ENCODE peak calls at places on chromosomes 6 and 20, in seven cellular contexts. One of them, this sample, is unnamed.

GRCh38 chr6:150255840-150256239 is 113.0 kb upstream of the IYD start:
- DNase-seq in AG04450: no peak
- DNase-seq in spleen: no peak
- DNase-seq in GM23338: no peak
- DNase-seq in adrenal gland: no peak
- DNase-seq in colonic mucosa: no peak
- DNase-seq in CD8-positive, alpha-beta T cell: no peak
- DNase-seq in this sample: no peak

GRCh38 chr6:47759364-47759763 is 22.5 kb upstream of the OPN5 start:
- DNase-seq in AG04450: no peak
- DNase-seq in spleen: no peak
- DNase-seq in GM23338: no peak
- DNase-seq in adrenal gland: no peak
- DNase-seq in colonic mucosa: no peak
- DNase-seq in CD8-positive, alpha-beta T cell: no peak
- DNase-seq in this sample: no peak

GRCh38 chr6:43076093-43076927 is at the start of gene PTK7:
- DNase-seq in AG04450: no peak
- DNase-seq in spleen: no peak
- DNase-seq in GM23338: peak; percentile 97
- DNase-seq in adrenal gland: no peak
- DNase-seq in colonic mucosa: peak; percentile 43
- DNase-seq in CD8-positive, alpha-beta T cell: no peak
- DNase-seq in this sample: peak; percentile 84

GRCh38 chr6:16741112-16742016 is 19.9 kb downstream of the ATXN1 start:
- DNase-seq in AG04450: peak; percentile 91
- DNase-seq in spleen: no peak
- DNase-seq in GM23338: no peak
- DNase-seq in adrenal gland: no peak
- DNase-seq in colonic mucosa: no peak
- DNase-seq in CD8-positive, alpha-beta T cell: no peak
- DNase-seq in this sample: peak; percentile 88

GRCh38 chr6:9745966-9746365 is 668.9 kb downstream of the TFAP2A start:
- DNase-seq in AG04450: no peak
- DNase-seq in spleen: no peak
- DNase-seq in GM23338: no peak
- DNase-seq in adrenal gland: no peak
- DNase-seq in colonic mucosa: no peak
- DNase-seq in CD8-positive, alpha-beta T cell: no peak
- DNase-seq in this sample: no peak

GRCh38 chr20:18647777-18648176 is 59.9 kb downstream of the DTD1 start:
- DNase-seq in AG04450: no peak
- DNase-seq in spleen: no peak
- DNase-seq in GM23338: no peak
- DNase-seq in adrenal gland: no peak
- DNase-seq in colonic mucosa: no peak
- DNase-seq in CD8-positive, alpha-beta T cell: no peak
- DNase-seq in this sample: no peak

GRCh38 chr6:16286151-16286522 is 47.8 kb downstream of the GMPR start:
- DNase-seq in AG04450: no peak
- DNase-seq in spleen: no peak
- DNase-seq in GM23338: peak; percentile 90
- DNase-seq in adrenal gland: peak; percentile 21
- DNase-seq in colonic mucosa: no peak
- DNase-seq in CD8-positive, alpha-beta T cell: no peak
- DNase-seq in this sample: peak; percentile 72

GRCh38 chr20:13552061-13552460 is 86.7 kb downstream of the TASP1 start:
- DNase-seq in AG04450: no peak
- DNase-seq in spleen: no peak
- DNase-seq in GM23338: no peak
- DNase-seq in adrenal gland: no peak
- DNase-seq in colonic mucosa: no peak
- DNase-seq in CD8-positive, alpha-beta T cell: no peak
- DNase-seq in this sample: peak; percentile 3

GRCh38 chr6:34982424-34982852 is 93.4 kb downstream of the ANKS1A start:
- DNase-seq in AG04450: no peak
- DNase-seq in spleen: no peak
- DNase-seq in GM23338: no peak
- DNase-seq in adrenal gland: peak; percentile 67
- DNase-seq in colonic mucosa: no peak
- DNase-seq in CD8-positive, alpha-beta T cell: no peak
- DNase-seq in this sample: peak; percentile 34

GRCh38 chr6:157298325-157298724 is 25.0 kb downstream of the TMEM242 start:
- DNase-seq in AG04450: no peak
- DNase-seq in spleen: no peak
- DNase-seq in GM23338: no peak
- DNase-seq in adrenal gland: no peak
- DNase-seq in colonic mucosa: no peak
- DNase-seq in CD8-positive, alpha-beta T cell: no peak
- DNase-seq in this sample: no peak

GRCh38 chr20:289693-290080 is 863 bp downstream of the C20orf96 start:
- DNase-seq in AG04450: no peak
- DNase-seq in spleen: no peak
- DNase-seq in GM23338: no peak
- DNase-seq in adrenal gland: no peak
- DNase-seq in colonic mucosa: no peak
- DNase-seq in CD8-positive, alpha-beta T cell: no peak
- DNase-seq in this sample: no peak

GRCh38 chr6:11909696-11910132 is 102.4 kb upstream of the HIVEP1 start:
- DNase-seq in AG04450: no peak
- DNase-seq in spleen: no peak
- DNase-seq in GM23338: no peak
- DNase-seq in adrenal gland: no peak
- DNase-seq in colonic mucosa: no peak
- DNase-seq in CD8-positive, alpha-beta T cell: no peak
- DNase-seq in this sample: peak; percentile 69

GRCh38 chr6:11918021-11918738 is 93.9 kb upstream of the HIVEP1 start:
- DNase-seq in AG04450: peak; percentile 29
- DNase-seq in spleen: no peak
- DNase-seq in GM23338: no peak
- DNase-seq in adrenal gland: no peak
- DNase-seq in colonic mucosa: peak; percentile 45
- DNase-seq in CD8-positive, alpha-beta T cell: no peak
- DNase-seq in this sample: peak; percentile 68

GRCh38 chr6:11911535-11911934 is 100.6 kb upstream of the HIVEP1 start:
- DNase-seq in AG04450: no peak
- DNase-seq in spleen: no peak
- DNase-seq in GM23338: no peak
- DNase-seq in adrenal gland: no peak
- DNase-seq in colonic mucosa: no peak
- DNase-seq in CD8-positive, alpha-beta T cell: no peak
- DNase-seq in this sample: peak; percentile 35

GRCh38 chr6:11908706-11909105 is 103.4 kb upstream of the HIVEP1 start:
- DNase-seq in AG04450: no peak
- DNase-seq in spleen: no peak
- DNase-seq in GM23338: no peak
- DNase-seq in adrenal gland: no peak
- DNase-seq in colonic mucosa: no peak
- DNase-seq in CD8-positive, alpha-beta T cell: no peak
- DNase-seq in this sample: no peak

DNA sequence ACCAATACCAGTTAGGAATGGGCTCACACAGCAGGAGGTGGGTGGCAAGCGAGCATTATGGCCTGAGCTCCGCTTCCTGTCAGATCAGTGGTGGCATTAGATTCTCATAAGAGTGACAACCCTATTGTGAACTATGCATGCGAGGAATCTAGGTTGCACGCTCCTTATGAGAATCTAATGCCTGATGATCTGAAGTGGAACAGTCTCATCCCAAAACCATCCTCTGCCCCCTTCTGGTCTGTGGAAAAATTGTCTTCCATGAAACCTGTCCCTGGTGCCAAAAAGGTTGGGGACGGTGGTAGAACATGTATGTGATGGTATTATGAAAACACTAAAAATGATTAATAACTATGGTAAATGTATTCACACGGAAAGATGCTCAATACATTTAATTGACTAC is 99.7 kb upstream of the HIVEP1 start:
- DNase-seq in AG04450: no peak
- DNase-seq in spleen: no peak
- DNase-seq in GM23338: no peak
- DNase-seq in adrenal gland: no peak
- DNase-seq in colonic mucosa: no peak
- DNase-seq in CD8-positive, alpha-beta T cell: no peak
- DNase-seq in this sample: no peak
- TF ChIP-seq CTCF in AG04450: no peak
- TF ChIP-seq CTCF in spleen: no peak
- TF ChIP-seq CTCF in GM23338: peak; percentile 46
- TF ChIP-seq CTCF in adrenal gland: no peak
- TF ChIP-seq CTCF in colonic mucosa: no peak
- TF ChIP-seq CTCF in CD8-positive, alpha-beta T cell: no peak
- TF ChIP-seq CTCF in this sample: no peak

GRCh38 chr6:12886961-12887775 is 170.6 kb downstream of the PHACTR1 start:
- DNase-seq in AG04450: no peak
- DNase-seq in spleen: no peak
- DNase-seq in GM23338: peak; percentile 56
- DNase-seq in adrenal gland: no peak
- DNase-seq in colonic mucosa: no peak
- DNase-seq in CD8-positive, alpha-beta T cell: no peak
- DNase-seq in this sample: peak; percentile 65

GRCh38 chr6:12884983-12885382 is 168.4 kb downstream of the PHACTR1 start:
- DNase-seq in AG04450: no peak
- DNase-seq in spleen: no peak
- DNase-seq in GM23338: no peak
- DNase-seq in adrenal gland: no peak
- DNase-seq in colonic mucosa: no peak
- DNase-seq in CD8-positive, alpha-beta T cell: no peak
- DNase-seq in this sample: peak; percentile 67

GRCh38 chr6:12892201-12892600 is 175.6 kb downstream of the PHACTR1 start:
- DNase-seq in AG04450: no peak
- DNase-seq in spleen: no peak
- DNase-seq in GM23338: no peak
- DNase-seq in adrenal gland: no peak
- DNase-seq in colonic mucosa: no peak
- DNase-seq in CD8-positive, alpha-beta T cell: no peak
- DNase-seq in this sample: peak; percentile 68

GRCh38 chr6:12891595-12891994 is 175.0 kb downstream of the PHACTR1 start:
- DNase-seq in AG04450: no peak
- DNase-seq in spleen: no peak
- DNase-seq in GM23338: no peak
- DNase-seq in adrenal gland: no peak
- DNase-seq in colonic mucosa: no peak
- DNase-seq in CD8-positive, alpha-beta T cell: no peak
- DNase-seq in this sample: no peak

GRCh38 chr6:12890171-12890790 is 173.7 kb downstream of the PHACTR1 start:
- DNase-seq in AG04450: no peak
- DNase-seq in spleen: no peak
- DNase-seq in GM23338: peak; percentile 66
- DNase-seq in adrenal gland: peak; percentile 7
- DNase-seq in colonic mucosa: peak; percentile 28
- DNase-seq in CD8-positive, alpha-beta T cell: no peak
- DNase-seq in this sample: no peak
- TF ChIP-seq CTCF in AG04450: peak; percentile 51
- TF ChIP-seq CTCF in spleen: peak; percentile 22
- TF ChIP-seq CTCF in GM23338: peak; percentile 73
- TF ChIP-seq CTCF in adrenal gland: peak; percentile 18
- TF ChIP-seq CTCF in colonic mucosa: peak; percentile 38
- TF ChIP-seq CTCF in CD8-positive, alpha-beta T cell: peak; percentile 14
- TF ChIP-seq CTCF in this sample: peak; percentile 26

DNA sequence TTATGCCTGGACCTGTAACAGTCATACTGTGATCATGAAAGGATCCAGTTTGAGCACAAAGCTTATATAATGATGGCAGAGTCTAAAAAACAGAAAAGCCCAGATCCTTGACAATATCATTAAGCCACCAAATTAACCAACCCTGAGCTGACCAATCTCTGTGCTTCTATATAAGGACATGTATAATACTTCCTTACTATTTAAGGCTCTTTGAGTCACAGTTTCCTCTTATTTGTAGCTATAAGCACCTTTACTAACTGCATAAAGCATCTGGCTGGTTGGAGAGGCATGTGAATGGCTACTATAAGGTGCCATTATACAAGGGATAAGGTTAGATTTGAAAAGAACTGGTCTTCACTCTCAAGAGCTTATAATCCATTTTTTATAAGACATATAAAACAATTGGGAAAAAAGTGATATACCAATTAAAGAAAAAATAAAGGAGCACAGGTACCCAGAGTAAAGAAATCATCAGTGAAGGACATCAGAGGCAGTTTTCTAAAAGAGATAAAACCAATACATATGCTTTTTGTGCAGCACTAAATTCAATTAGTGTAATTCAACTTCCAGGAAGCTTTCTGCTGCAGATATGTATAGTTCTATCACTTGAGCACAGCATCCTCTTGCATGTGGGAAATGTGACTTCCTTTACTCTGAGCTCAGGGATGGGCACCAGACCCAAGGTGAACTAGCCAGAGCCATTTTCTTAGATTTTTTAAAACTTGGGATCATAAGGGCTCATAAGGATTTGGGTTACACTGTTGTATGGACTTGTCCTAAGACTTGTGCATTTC is 121.0 kb downstream of the BTBD9 start:
- DNase-seq in AG04450: no peak
- DNase-seq in spleen: no peak
- DNase-seq in GM23338: no peak
- DNase-seq in adrenal gland: no peak
- DNase-seq in colonic mucosa: no peak
- DNase-seq in CD8-positive, alpha-beta T cell: no peak
- DNase-seq in this sample: no peak
- TF ChIP-seq CTCF in AG04450: no peak
- TF ChIP-seq CTCF in spleen: no peak
- TF ChIP-seq CTCF in GM23338: no peak
- TF ChIP-seq CTCF in adrenal gland: no peak
- TF ChIP-seq CTCF in colonic mucosa: no peak
- TF ChIP-seq CTCF in CD8-positive, alpha-beta T cell: no peak
- TF ChIP-seq CTCF in this sample: no peak

GRCh38 chr20:44958276-44958675 is 1.9 kb downstream of the TOMM34 start:
- DNase-seq in AG04450: no peak
- DNase-seq in spleen: no peak
- DNase-seq in GM23338: no peak
- DNase-seq in adrenal gland: no peak
- DNase-seq in colonic mucosa: no peak
- DNase-seq in CD8-positive, alpha-beta T cell: no peak
- DNase-seq in this sample: no peak

GRCh38 chr20:44959082-44959895 is 908 bp downstream of the TOMM34 start:
- DNase-seq in AG04450: no peak
- DNase-seq in spleen: no peak
- DNase-seq in GM23338: peak; percentile 33
- DNase-seq in adrenal gland: peak; percentile 34
- DNase-seq in colonic mucosa: no peak
- DNase-seq in CD8-positive, alpha-beta T cell: peak; percentile 26
- DNase-seq in this sample: peak; percentile 76

GRCh38 chr20:44961868-44962267 is 1.7 kb upstream of the TOMM34 start:
- DNase-seq in AG04450: no peak
- DNase-seq in spleen: no peak
- DNase-seq in GM23338: peak; percentile 20
- DNase-seq in adrenal gland: no peak
- DNase-seq in colonic mucosa: no peak
- DNase-seq in CD8-positive, alpha-beta T cell: no peak
- DNase-seq in this sample: peak; percentile 75

GRCh38 chr20:44961024-44961866 is 1.0 kb upstream of the TOMM34 start:
- DNase-seq in AG04450: no peak
- DNase-seq in spleen: no peak
- DNase-seq in GM23338: peak; percentile 49
- DNase-seq in adrenal gland: no peak
- DNase-seq in colonic mucosa: no peak
- DNase-seq in CD8-positive, alpha-beta T cell: no peak
- DNase-seq in this sample: peak; percentile 25

GRCh38 chr20:44959896-44960852 is at the start of gene TOMM34:
- DNase-seq in AG04450: peak; percentile 60
- DNase-seq in spleen: peak; percentile 99
- DNase-seq in GM23338: peak; percentile 98
- DNase-seq in adrenal gland: peak; percentile 97
- DNase-seq in colonic mucosa: peak; percentile 98
- DNase-seq in CD8-positive, alpha-beta T cell: peak; percentile 90
- DNase-seq in this sample: peak; percentile 99
- TF ChIP-seq CTCF in AG04450: no peak
- TF ChIP-seq CTCF in spleen: no peak
- TF ChIP-seq CTCF in GM23338: no peak
- TF ChIP-seq CTCF in adrenal gland: no peak
- TF ChIP-seq CTCF in colonic mucosa: no peak
- TF ChIP-seq CTCF in CD8-positive, alpha-beta T cell: no peak
- TF ChIP-seq CTCF in this sample: no peak